ENCODE peak calls at places on chromosomes 5 and 9, in nine cellular contexts. One of them, this sample, is unnamed.

GRCh38 chr5:177601577-177602457 is 1.9 kb downstream of the B4GALT7 start:
- DNase-seq in CD8-positive, alpha-beta T cell: no peak
- DNase-seq in GM23248: no peak
- DNase-seq in heart right ventricle: no peak
- DNase-seq in foreskin keratinocyte: no peak
- DNase-seq in cardiac muscle cell: peak
- DNase-seq in small intestine: no peak
- DNase-seq in upper lobe of left lung: no peak
- DNase-seq in CD8-positive, alpha-beta memory T cell: no peak
- DNase-seq in this sample: no peak

GRCh38 chr5:119315516-119315949 is 40.3 kb upstream of the TNFAIP8 start:
- DNase-seq in CD8-positive, alpha-beta memory T cell: peak
- DNase-seq in heart right ventricle: no peak
- DNase-seq in small intestine: peak
- DNase-seq in cardiac muscle cell: no peak
- DNase-seq in GM23248: peak
- DNase-seq in upper lobe of left lung: no peak
- DNase-seq in CD8-positive, alpha-beta T cell: peak
- DNase-seq in foreskin keratinocyte: no peak
- DNase-seq in this sample: no peak

GRCh38 chr9:81557957-81558791 is 131.2 kb downstream of the TLE1 start:
- DNase-seq in heart right ventricle: peak
- DNase-seq in cardiac muscle cell: no peak
- DNase-seq in upper lobe of left lung: no peak
- DNase-seq in CD8-positive, alpha-beta memory T cell: no peak
- DNase-seq in foreskin keratinocyte: peak
- DNase-seq in GM23248: peak
- DNase-seq in CD8-positive, alpha-beta T cell: no peak
- DNase-seq in small intestine: peak
- DNase-seq in this sample: no peak

GRCh38 chr5:178284095-178284675 is 51.6 kb upstream of the PHYKPL start:
- DNase-seq in CD8-positive, alpha-beta T cell: no peak
- DNase-seq in CD8-positive, alpha-beta memory T cell: no peak
- DNase-seq in GM23248: no peak
- DNase-seq in foreskin keratinocyte: peak
- DNase-seq in heart right ventricle: no peak
- DNase-seq in cardiac muscle cell: no peak
- DNase-seq in upper lobe of left lung: no peak
- DNase-seq in small intestine: peak
- DNase-seq in this sample: no peak

GRCh38 chr5:14735944-14736343 is 71.4 kb downstream of the OTULIN start:
- DNase-seq in GM23248: no peak
- DNase-seq in CD8-positive, alpha-beta memory T cell: no peak
- DNase-seq in small intestine: peak
- DNase-seq in cardiac muscle cell: no peak
- DNase-seq in foreskin keratinocyte: no peak
- DNase-seq in CD8-positive, alpha-beta T cell: no peak
- DNase-seq in heart right ventricle: peak
- DNase-seq in upper lobe of left lung: no peak
- DNase-seq in this sample: no peak

GRCh38 chr5:83219077-83219476 is 141.7 kb downstream of the XRCC4 start:
- DNase-seq in upper lobe of left lung: no peak
- DNase-seq in GM23248: no peak
- DNase-seq in cardiac muscle cell: no peak
- DNase-seq in CD8-positive, alpha-beta T cell: no peak
- DNase-seq in heart right ventricle: no peak
- DNase-seq in foreskin keratinocyte: no peak
- DNase-seq in small intestine: no peak
- DNase-seq in CD8-positive, alpha-beta memory T cell: no peak
- DNase-seq in this sample: no peak

GRCh38 chr5:77355074-77355473 is 137.0 kb downstream of the WDR41 start:
- DNase-seq in upper lobe of left lung: no peak
- DNase-seq in foreskin keratinocyte: no peak
- DNase-seq in cardiac muscle cell: no peak
- DNase-seq in GM23248: no peak
- DNase-seq in heart right ventricle: no peak
- DNase-seq in small intestine: no peak
- DNase-seq in CD8-positive, alpha-beta T cell: no peak
- DNase-seq in CD8-positive, alpha-beta memory T cell: no peak
- DNase-seq in this sample: no peak

GRCh38 chr9:14435871-14436270 is 121.9 kb upstream of the NFIB start:
- DNase-seq in small intestine: no peak
- DNase-seq in GM23248: no peak
- DNase-seq in foreskin keratinocyte: no peak
- DNase-seq in heart right ventricle: no peak
- DNase-seq in upper lobe of left lung: no peak
- DNase-seq in CD8-positive, alpha-beta T cell: no peak
- DNase-seq in CD8-positive, alpha-beta memory T cell: no peak
- DNase-seq in cardiac muscle cell: no peak
- DNase-seq in this sample: no peak

GRCh38 chr5:33339413-33339812 is 101.4 kb upstream of the TARS1 start:
- DNase-seq in heart right ventricle: no peak
- DNase-seq in small intestine: no peak
- DNase-seq in GM23248: no peak
- DNase-seq in foreskin keratinocyte: no peak
- DNase-seq in CD8-positive, alpha-beta memory T cell: no peak
- DNase-seq in upper lobe of left lung: no peak
- DNase-seq in CD8-positive, alpha-beta T cell: no peak
- DNase-seq in cardiac muscle cell: no peak
- DNase-seq in this sample: no peak

GRCh38 chr9:131539223-131539923 is 6.0 kb upstream of the PRRT1B start:
- DNase-seq in foreskin keratinocyte: no peak
- DNase-seq in small intestine: no peak
- DNase-seq in GM23248: no peak
- DNase-seq in CD8-positive, alpha-beta memory T cell: peak
- DNase-seq in CD8-positive, alpha-beta T cell: no peak
- DNase-seq in heart right ventricle: no peak
- DNase-seq in cardiac muscle cell: no peak
- DNase-seq in upper lobe of left lung: no peak
- DNase-seq in this sample: no peak

GRCh38 chr5:34503379-34504346 is 152.5 kb upstream of the RAI14 start:
- DNase-seq in small intestine: no peak
- DNase-seq in foreskin keratinocyte: no peak
- DNase-seq in CD8-positive, alpha-beta T cell: no peak
- DNase-seq in cardiac muscle cell: no peak
- DNase-seq in upper lobe of left lung: no peak
- DNase-seq in GM23248: no peak
- DNase-seq in CD8-positive, alpha-beta memory T cell: no peak
- DNase-seq in heart right ventricle: no peak
- DNase-seq in this sample: no peak

GRCh38 chr5:149205625-149206523 is 64.6 kb downstream of the ABLIM3 start:
- DNase-seq in heart right ventricle: peak
- DNase-seq in cardiac muscle cell: no peak
- DNase-seq in small intestine: no peak
- DNase-seq in GM23248: peak
- DNase-seq in upper lobe of left lung: no peak
- DNase-seq in CD8-positive, alpha-beta memory T cell: no peak
- DNase-seq in foreskin keratinocyte: peak
- DNase-seq in CD8-positive, alpha-beta T cell: no peak
- DNase-seq in this sample: no peak

GRCh38 chr9:2059131-2059929 is 44.2 kb downstream of the SMARCA2 start:
- DNase-seq in foreskin keratinocyte: no peak
- DNase-seq in GM23248: peak
- DNase-seq in upper lobe of left lung: no peak
- DNase-seq in CD8-positive, alpha-beta memory T cell: no peak
- DNase-seq in small intestine: no peak
- DNase-seq in CD8-positive, alpha-beta T cell: no peak
- DNase-seq in cardiac muscle cell: no peak
- DNase-seq in heart right ventricle: no peak
- DNase-seq in this sample: no peak

GRCh38 chr5:172554562-172554961 is 86.5 kb upstream of the NEURL1B start:
- DNase-seq in foreskin keratinocyte: no peak
- DNase-seq in GM23248: no peak
- DNase-seq in CD8-positive, alpha-beta memory T cell: no peak
- DNase-seq in heart right ventricle: no peak
- DNase-seq in upper lobe of left lung: no peak
- DNase-seq in small intestine: no peak
- DNase-seq in CD8-positive, alpha-beta T cell: no peak
- DNase-seq in cardiac muscle cell: no peak
- DNase-seq in this sample: no peak

GRCh38 chr5:101024299-101024698 is 121.2 kb upstream of the ST8SIA4 start:
- DNase-seq in GM23248: no peak
- DNase-seq in small intestine: no peak
- DNase-seq in CD8-positive, alpha-beta memory T cell: no peak
- DNase-seq in upper lobe of left lung: no peak
- DNase-seq in cardiac muscle cell: no peak
- DNase-seq in CD8-positive, alpha-beta T cell: no peak
- DNase-seq in foreskin keratinocyte: no peak
- DNase-seq in heart right ventricle: no peak
- DNase-seq in this sample: no peak

DNA sequence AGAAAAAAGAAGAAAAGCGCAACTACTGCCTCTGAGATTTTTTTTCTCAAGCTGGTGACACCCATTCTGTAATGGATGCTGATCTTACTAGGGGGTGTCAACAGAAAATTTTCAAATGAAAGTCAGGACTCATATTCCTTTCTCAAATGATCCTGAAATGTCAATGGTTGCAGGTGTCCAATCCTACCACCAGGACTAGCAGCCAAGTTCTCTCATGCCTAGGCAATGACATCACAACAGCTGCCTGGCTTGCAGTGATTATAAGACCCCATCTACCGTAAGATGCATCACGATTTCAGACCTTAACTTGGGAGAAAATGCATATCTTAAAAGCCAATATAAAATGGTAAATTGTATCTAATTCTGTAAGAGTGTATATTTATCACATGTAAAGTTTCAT is 104.6 kb downstream of the DENND1A start:
- DNase-seq in small intestine: no peak
- DNase-seq in cardiac muscle cell: no peak
- DNase-seq in GM23248: peak
- DNase-seq in CD8-positive, alpha-beta T cell: no peak
- DNase-seq in foreskin keratinocyte: no peak
- DNase-seq in upper lobe of left lung: no peak
- DNase-seq in CD8-positive, alpha-beta memory T cell: no peak
- DNase-seq in heart right ventricle: no peak
- DNase-seq in this sample: no peak
- H3K27ac ChIP-seq in small intestine: no peak
- H3K27ac ChIP-seq in cardiac muscle cell: no peak
- H3K27ac ChIP-seq in GM23248: no peak
- H3K27ac ChIP-seq in CD8-positive, alpha-beta T cell: no peak
- H3K27ac ChIP-seq in foreskin keratinocyte: no peak
- H3K27ac ChIP-seq in upper lobe of left lung: no peak
- H3K27ac ChIP-seq in CD8-positive, alpha-beta memory T cell: no peak
- H3K27ac ChIP-seq in heart right ventricle: no peak
- H3K27ac ChIP-seq in this sample: no peak

GRCh38 chr9:136644593-136645342 is 17.9 kb upstream of the EGFL7 start:
- DNase-seq in CD8-positive, alpha-beta T cell: peak
- DNase-seq in foreskin keratinocyte: peak
- DNase-seq in heart right ventricle: peak
- DNase-seq in small intestine: no peak
- DNase-seq in CD8-positive, alpha-beta memory T cell: peak
- DNase-seq in upper lobe of left lung: peak
- DNase-seq in GM23248: no peak
- DNase-seq in cardiac muscle cell: peak
- DNase-seq in this sample: no peak

GRCh38 chr9:136643596-136644342 is 18.9 kb upstream of the EGFL7 start:
- DNase-seq in heart right ventricle: no peak
- DNase-seq in small intestine: no peak
- DNase-seq in cardiac muscle cell: no peak
- DNase-seq in CD8-positive, alpha-beta memory T cell: no peak
- DNase-seq in upper lobe of left lung: peak
- DNase-seq in GM23248: no peak
- DNase-seq in foreskin keratinocyte: no peak
- DNase-seq in CD8-positive, alpha-beta T cell: no peak
- DNase-seq in this sample: no peak

GRCh38 chr9:136645343-136645902 is 17.3 kb upstream of the EGFL7 start:
- DNase-seq in small intestine: no peak
- DNase-seq in CD8-positive, alpha-beta memory T cell: no peak
- DNase-seq in heart right ventricle: peak
- DNase-seq in foreskin keratinocyte: no peak
- DNase-seq in cardiac muscle cell: no peak
- DNase-seq in CD8-positive, alpha-beta T cell: no peak
- DNase-seq in upper lobe of left lung: peak
- DNase-seq in GM23248: no peak
- DNase-seq in this sample: no peak

GRCh38 chr9:136645903-136646754 is 16.6 kb upstream of the EGFL7 start:
- DNase-seq in upper lobe of left lung: peak
- DNase-seq in CD8-positive, alpha-beta T cell: no peak
- DNase-seq in foreskin keratinocyte: no peak
- DNase-seq in cardiac muscle cell: no peak
- DNase-seq in GM23248: no peak
- DNase-seq in small intestine: no peak
- DNase-seq in heart right ventricle: peak
- DNase-seq in CD8-positive, alpha-beta memory T cell: no peak
- DNase-seq in this sample: no peak

GRCh38 chr9:136644343-136644592 is 18.4 kb upstream of the EGFL7 start:
- DNase-seq in GM23248: peak
- DNase-seq in upper lobe of left lung: no peak
- DNase-seq in heart right ventricle: peak
- DNase-seq in small intestine: peak
- DNase-seq in CD8-positive, alpha-beta memory T cell: no peak
- DNase-seq in cardiac muscle cell: no peak
- DNase-seq in CD8-positive, alpha-beta T cell: no peak
- DNase-seq in foreskin keratinocyte: no peak
- DNase-seq in this sample: no peak
- H3K27ac ChIP-seq in GM23248: no peak
- H3K27ac ChIP-seq in upper lobe of left lung: peak
- H3K27ac ChIP-seq in heart right ventricle: peak
- H3K27ac ChIP-seq in small intestine: no peak
- H3K27ac ChIP-seq in CD8-positive, alpha-beta memory T cell: peak
- H3K27ac ChIP-seq in cardiac muscle cell: no peak
- H3K27ac ChIP-seq in CD8-positive, alpha-beta T cell: no peak
- H3K27ac ChIP-seq in foreskin keratinocyte: no peak
- H3K27ac ChIP-seq in this sample: no peak

DNA sequence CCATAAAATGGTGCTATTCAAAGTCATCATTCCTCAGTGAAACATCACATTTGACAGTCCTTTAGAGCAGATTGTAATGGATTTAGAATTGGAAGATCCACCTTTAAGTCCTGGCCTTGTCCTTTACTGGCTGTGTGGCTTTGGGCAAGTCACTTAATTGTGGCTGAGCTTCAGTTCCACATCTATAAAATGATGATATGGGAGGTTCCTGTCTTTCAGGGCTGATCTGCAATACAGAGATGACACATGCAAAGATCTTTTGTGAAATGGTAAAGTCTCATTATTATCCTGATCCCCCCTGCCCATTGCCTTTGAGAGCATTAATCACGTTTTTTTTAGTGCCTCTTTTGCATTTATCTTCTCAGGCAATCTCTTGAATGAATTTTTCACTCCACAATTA is 58.2 kb downstream of the ZFAND5 start:
- DNase-seq in CD8-positive, alpha-beta memory T cell: no peak
- DNase-seq in GM23248: no peak
- DNase-seq in small intestine: no peak
- DNase-seq in CD8-positive, alpha-beta T cell: no peak
- DNase-seq in heart right ventricle: no peak
- DNase-seq in cardiac muscle cell: no peak
- DNase-seq in upper lobe of left lung: no peak
- DNase-seq in foreskin keratinocyte: no peak
- DNase-seq in this sample: no peak
- H3K27ac ChIP-seq in CD8-positive, alpha-beta memory T cell: no peak
- H3K27ac ChIP-seq in GM23248: no peak
- H3K27ac ChIP-seq in small intestine: no peak
- H3K27ac ChIP-seq in CD8-positive, alpha-beta T cell: no peak
- H3K27ac ChIP-seq in heart right ventricle: no peak
- H3K27ac ChIP-seq in cardiac muscle cell: no peak
- H3K27ac ChIP-seq in upper lobe of left lung: peak
- H3K27ac ChIP-seq in foreskin keratinocyte: no peak
- H3K27ac ChIP-seq in this sample: no peak

DNA sequence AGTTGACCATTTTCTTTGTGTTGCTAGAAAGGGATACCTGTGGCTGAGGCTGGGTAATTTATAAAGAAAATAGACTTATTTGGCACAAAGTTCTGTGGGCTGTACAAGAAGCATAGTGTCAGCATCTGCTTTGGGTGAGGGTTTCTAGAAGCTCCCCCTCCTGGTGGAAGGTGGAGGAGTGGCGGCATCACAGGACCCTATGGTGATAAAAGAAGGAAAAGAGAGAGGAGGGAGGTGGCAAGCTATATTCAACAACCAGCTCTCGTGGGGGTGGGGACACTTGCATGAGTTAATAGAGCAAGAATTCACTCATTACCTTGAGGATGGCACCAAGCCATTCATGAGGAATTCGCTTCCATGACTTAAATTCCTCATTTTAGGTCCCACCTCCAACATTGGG is 2041.4 kb upstream of the CDH9 start:
- DNase-seq in CD8-positive, alpha-beta memory T cell: no peak
- DNase-seq in small intestine: no peak
- DNase-seq in CD8-positive, alpha-beta T cell: no peak
- DNase-seq in heart right ventricle: no peak
- DNase-seq in upper lobe of left lung: no peak
- DNase-seq in GM23248: no peak
- DNase-seq in cardiac muscle cell: no peak
- DNase-seq in foreskin keratinocyte: peak
- DNase-seq in this sample: no peak
- H3K27ac ChIP-seq in CD8-positive, alpha-beta memory T cell: no peak
- H3K27ac ChIP-seq in small intestine: no peak
- H3K27ac ChIP-seq in CD8-positive, alpha-beta T cell: no peak
- H3K27ac ChIP-seq in heart right ventricle: no peak
- H3K27ac ChIP-seq in upper lobe of left lung: no peak
- H3K27ac ChIP-seq in GM23248: no peak
- H3K27ac ChIP-seq in cardiac muscle cell: no peak
- H3K27ac ChIP-seq in foreskin keratinocyte: no peak
- H3K27ac ChIP-seq in this sample: no peak

This sample was measured in epithelial cell of prostate.